ENCODE peak calls at places on chromosomes 4 and X, in six cellular contexts. F is cardiac fibroblast, Z is C1 segment of cervical spinal cord, K is activated T-cell treated with anti-CD3 and anti-CD28 coated beads for 1 hour, U is heart right ventricle, H is AG10803. D is an unnamed sample.

GRCh38 chr4:93084599-93085305 is 743.8 kb upstream of the ATOH1 start:
- DNase-seq in F (no peak), Z (no peak), K (no peak), U (no peak), H (no peak), D (no peak)

GRCh38 chr4:102299708-102300107 is 45.6 kb downstream of the SLC39A8 start:
- DNase-seq in F (peak; percentile 69), Z (no peak), K (no peak), U (no peak), H (peak; percentile 61), D (peak; percentile 55)

GRCh38 chrX:3582421-3582820 is 131.0 kb downstream of the PRKX start:
- DNase-seq in F (no peak), Z (no peak), K (no peak), U (no peak), H (peak; percentile 38), D (no peak)

GRCh38 chr4:6858997-6859396 is 50.6 kb upstream of the TBC1D14 start:
- DNase-seq in F (no peak), Z (no peak), K (no peak), U (no peak), H (no peak), D (no peak)

GRCh38 chr4:41530741-41531140 is 7.2 kb upstream of the LIMCH1 start:
- DNase-seq in F (no peak), Z (no peak), K (no peak), U (no peak), H (no peak), D (no peak)

GRCh38 chrX:149074429-149074828 is 430.7 kb downstream of the IDS start:
- DNase-seq in F (peak; percentile 70), Z (no peak), K (no peak), U (peak; percentile 25), H (peak; percentile 70), D (no peak)

GRCh38 chrX:82945332-82945731 is 562.8 kb upstream of the POU3F4 start:
- DNase-seq in F (peak; percentile 0), Z (no peak), K (no peak), U (no peak), H (no peak), D (no peak)

GRCh38 chrX:132257116-132257515 is 37.9 kb upstream of the RAP2C start:
- DNase-seq in F (peak; percentile 2), Z (no peak), K (no peak), U (no peak), H (peak; percentile 72), D (no peak)

GRCh38 chrX:77899081-77899828 is at the start of gene COX7B:
- DNase-seq in F (peak; percentile 98), Z (peak; percentile 52), K (peak; percentile 26), U (no peak), H (peak; percentile 95), D (peak; percentile 94)

GRCh38 chr4:112951362-112951962 is 98.0 kb upstream of the ANK2 start:
- DNase-seq in F (peak; percentile 51), Z (no peak), K (no peak), U (no peak), H (peak; percentile 15), D (peak; percentile 24)

D was measured in lung microvascular endothelial cell.